ENCODE peak calls at places on chromosomes 6 and 20, in four cellular contexts. One of them, this sample, is unnamed.

GRCh38 chr6:128757961-128758360 is 125.0 kb upstream of the LAMA2 start:
- DNase-seq in cardiac septum: no peak
- DNase-seq in stimulated activated CD8-positive, alpha-beta memory T cell treated with anti-CD3 and anti-CD28 coated beads, Interleukin-2, amount 100 ng/mL, for 48 hours: no peak
- DNase-seq in ovary: no peak
- DNase-seq in this sample: no peak

GRCh38 chr6:3808759-3809514 is 40.2 kb upstream of the FAM50B start:
- DNase-seq in cardiac septum: no peak
- DNase-seq in stimulated activated CD8-positive, alpha-beta memory T cell treated with anti-CD3 and anti-CD28 coated beads, Interleukin-2, amount 100 ng/mL, for 48 hours: no peak
- DNase-seq in ovary: peak; percentile 58
- DNase-seq in this sample: no peak

GRCh38 chr6:106727480-106728153 is 98.2 kb downstream of the QRSL1 start:
- DNase-seq in cardiac septum: no peak
- DNase-seq in stimulated activated CD8-positive, alpha-beta memory T cell treated with anti-CD3 and anti-CD28 coated beads, Interleukin-2, amount 100 ng/mL, for 48 hours: no peak
- DNase-seq in ovary: no peak
- DNase-seq in this sample: no peak

GRCh38 chr20:23361108-23361650 is 803 bp upstream of the GZF1 start:
- DNase-seq in cardiac septum: no peak
- DNase-seq in stimulated activated CD8-positive, alpha-beta memory T cell treated with anti-CD3 and anti-CD28 coated beads, Interleukin-2, amount 100 ng/mL, for 48 hours: no peak
- DNase-seq in ovary: no peak
- DNase-seq in this sample: no peak

GRCh38 chr6:144217264-144217663 is 66.9 kb downstream of the STX11 start:
- DNase-seq in cardiac septum: no peak
- DNase-seq in stimulated activated CD8-positive, alpha-beta memory T cell treated with anti-CD3 and anti-CD28 coated beads, Interleukin-2, amount 100 ng/mL, for 48 hours: no peak
- DNase-seq in ovary: no peak
- DNase-seq in this sample: no peak

GRCh38 chr6:128696651-128697391 is 176.4 kb upstream of the PTPRK start:
- DNase-seq in cardiac septum: no peak
- DNase-seq in stimulated activated CD8-positive, alpha-beta memory T cell treated with anti-CD3 and anti-CD28 coated beads, Interleukin-2, amount 100 ng/mL, for 48 hours: no peak
- DNase-seq in ovary: no peak
- DNase-seq in this sample: no peak

GRCh38 chr6:150004101-150004782 is 21.1 kb downstream of the RAET1L start:
- DNase-seq in cardiac septum: no peak
- DNase-seq in stimulated activated CD8-positive, alpha-beta memory T cell treated with anti-CD3 and anti-CD28 coated beads, Interleukin-2, amount 100 ng/mL, for 48 hours: no peak
- DNase-seq in ovary: no peak
- DNase-seq in this sample: no peak

GRCh38 chr6:17851001-17851719 is 136.3 kb downstream of the KIF13A start:
- DNase-seq in cardiac septum: no peak
- DNase-seq in stimulated activated CD8-positive, alpha-beta memory T cell treated with anti-CD3 and anti-CD28 coated beads, Interleukin-2, amount 100 ng/mL, for 48 hours: no peak
- DNase-seq in ovary: no peak
- DNase-seq in this sample: no peak

GRCh38 chr6:120122401-120122800 is 772.8 kb upstream of the MAN1A1 start:
- DNase-seq in cardiac septum: no peak
- DNase-seq in stimulated activated CD8-positive, alpha-beta memory T cell treated with anti-CD3 and anti-CD28 coated beads, Interleukin-2, amount 100 ng/mL, for 48 hours: no peak
- DNase-seq in ovary: no peak
- DNase-seq in this sample: no peak

GRCh38 chr20:33554914-33555420 is 65.1 kb downstream of the CBFA2T2 start:
- DNase-seq in cardiac septum: no peak
- DNase-seq in stimulated activated CD8-positive, alpha-beta memory T cell treated with anti-CD3 and anti-CD28 coated beads, Interleukin-2, amount 100 ng/mL, for 48 hours: no peak
- DNase-seq in ovary: no peak
- DNase-seq in this sample: peak; percentile 94

GRCh38 chr6:110415297-110415916 is at the start of gene DDO:
- DNase-seq in cardiac septum: peak; percentile 93
- DNase-seq in stimulated activated CD8-positive, alpha-beta memory T cell treated with anti-CD3 and anti-CD28 coated beads, Interleukin-2, amount 100 ng/mL, for 48 hours: no peak
- DNase-seq in ovary: peak; percentile 55
- DNase-seq in this sample: no peak